ENCODE peak calls at places on chromosomes 16 and 17, in six cellular contexts. W is NCI-H1105, N is RWPE2, G is cerebellum, J is nephron progenitor cell, O is PC-9. R is an unnamed sample.

GRCh38 chr16:80947239-80947638 is 59.4 kb downstream of the CMC2 start:
- DNase-seq in W (no peak), N (no peak), G (no peak), J (no peak), O (no peak), R (no peak)

GRCh38 chr16:78494105-78494504 is 394.7 kb downstream of the WWOX start:
- DNase-seq in W (no peak), N (no peak), G (no peak), J (no peak), O (no peak), R (no peak)

GRCh38 chr16:75732871-75733270 is 6.6 kb upstream of the CPHXL start:
- DNase-seq in W (no peak), N (no peak), G (peak; percentile 6), J (no peak), O (no peak), R (no peak)

GRCh38 chr17:73476890-73477350 is 165.1 kb upstream of the CDC42EP4 start:
- DNase-seq in W (peak; percentile 32), N (no peak), G (no peak), J (no peak), O (no peak), R (no peak)

GRCh38 chr17:50865060-50865867 is 890 bp downstream of the TOB1 start:
- DNase-seq in W (peak; percentile 21), N (no peak), G (peak; percentile 49), J (peak; percentile 64), O (peak; percentile 65), R (peak; percentile 54)

GRCh38 chr17:8147141-8147804 is 4.9 kb downstream of the PER1 start:
- DNase-seq in W (no peak), N (no peak), G (no peak), J (no peak), O (no peak), R (no peak)

GRCh38 chr16:85998868-85999729 is 100.1 kb downstream of the IRF8 start:
- DNase-seq in W (no peak), N (no peak), G (no peak), J (no peak), O (no peak), R (no peak)

GRCh38 chr16:86289304-86289703 is 221.0 kb upstream of the FOXF1 start:
- DNase-seq in W (no peak), N (no peak), G (no peak), J (no peak), O (no peak), R (no peak)

GRCh38 chr17:236641-237405 is 55.4 kb upstream of the DOC2B start:
- DNase-seq in W (no peak), N (peak; percentile 29), G (no peak), J (no peak), O (no peak), R (no peak)

GRCh38 chr17:46782250-46782953 is 36.1 kb downstream of the WNT3 start:
- DNase-seq in W (no peak), N (no peak), G (no peak), J (peak; percentile 38), O (peak; percentile 52), R (peak; percentile 55)

GRCh38 chr17:59069856-59070255 is 36.8 kb downstream of the TRIM37 start:
- DNase-seq in W (no peak), N (no peak), G (no peak), J (no peak), O (no peak), R (no peak)

GRCh38 chr16:88375236-88376052 is 7.3 kb upstream of the ZNF469 start:
- DNase-seq in W (no peak), N (peak; percentile 56), G (no peak), J (no peak), O (no peak), R (no peak)

GRCh38 chr16:16021020-16021419 is 71.6 kb downstream of the ABCC1 start:
- DNase-seq in W (no peak), N (no peak), G (no peak), J (no peak), O (no peak), R (no peak)

GRCh38 chr16:47617732-47618131 is 156.6 kb downstream of the PHKB start:
- DNase-seq in W (no peak), N (no peak), G (no peak), J (no peak), O (no peak), R (no peak)

GRCh38 chr17:6161456-6161855 is 91.3 kb downstream of the WSCD1 start:
- DNase-seq in W (no peak), N (no peak), G (no peak), J (no peak), O (no peak), R (no peak)

GRCh38 chr17:19706791-19707727 is 9.3 kb downstream of the SLC47A2 start:
- DNase-seq in W (peak; percentile 92), N (no peak), G (no peak), J (no peak), O (no peak), R (peak; percentile 45)

GRCh38 chr16:82370282-82370681 is 200.3 kb upstream of the MPHOSPH6 start:
- DNase-seq in W (no peak), N (no peak), G (no peak), J (no peak), O (no peak), R (no peak)

GRCh38 chr17:43356999-43357398 is 41.8 kb upstream of the ARL4D start:
- DNase-seq in W (no peak), N (peak; percentile 85), G (no peak), J (no peak), O (peak; percentile 99), R (peak; percentile 87)

GRCh38 chr17:11240041-11240801 is 792 bp upstream of the SHISA6 start:
- DNase-seq in W (no peak), N (no peak), G (peak; percentile 7), J (peak; percentile 68), O (no peak), R (no peak)

GRCh38 chr16:87657621-87658192 is 55.4 kb downstream of the JPH3 start:
- DNase-seq in W (no peak), N (no peak), G (no peak), J (no peak), O (peak; percentile 62), R (peak; percentile 10)

GRCh38 chr16:81463296-81463890 is 18.8 kb downstream of the CMIP start:
- DNase-seq in W (no peak), N (no peak), G (no peak), J (no peak), O (no peak), R (no peak)

GRCh38 chr16:1940273-1941161 is 2.5 kb downstream of the MSRB1 start:
- DNase-seq in W (no peak), N (no peak), G (no peak), J (no peak), O (no peak), R (no peak)

GRCh38 chr17:78430892-78431691 is 52.6 kb downstream of the PGS1 start:
- DNase-seq in W (no peak), N (no peak), G (no peak), J (no peak), O (no peak), R (no peak)

GRCh38 chr17:65389956-65390355 is 171.5 kb downstream of the AXIN2 start:
- DNase-seq in W (no peak), N (no peak), G (no peak), J (no peak), O (peak; percentile 75), R (peak; percentile 21)

GRCh38 chr16:62543516-62543915 is 507.3 kb upstream of the CDH8 start:
- DNase-seq in W (no peak), N (no peak), G (no peak), J (no peak), O (no peak), R (no peak)

GRCh38 chr16:89655062-89655643 is 2.4 kb downstream of the CHMP1A start:
- DNase-seq in W (no peak), N (no peak), G (no peak), J (no peak), O (no peak), R (no peak)

GRCh38 chr16:29925173-29925804 is 737 bp downstream of the KCTD13 start:
- DNase-seq in W (no peak), N (no peak), G (no peak), J (no peak), O (no peak), R (no peak)

GRCh38 chr16:55001931-55002330 is 71.3 kb downstream of the IRX5 start:
- DNase-seq in W (no peak), N (no peak), G (no peak), J (no peak), O (no peak), R (no peak)

GRCh38 chr16:19118938-19119431 is 5.2 kb downstream of the ITPRIPL2 start:
- DNase-seq in W (no peak), N (no peak), G (no peak), J (no peak), O (peak; percentile 84), R (peak; percentile 95)

GRCh38 chr16:67246081-67246944 is 968 bp downstream of the FHOD1 start:
- DNase-seq in W (peak; percentile 44), N (peak; percentile 98), G (peak; percentile 56), J (peak; percentile 85), O (peak; percentile 87), R (peak; percentile 89)

GRCh38 chr16:35440875-35441274 is 1981.5 kb downstream of the TP53TG3F start:
- DNase-seq in W (no peak), N (no peak), G (no peak), J (no peak), O (no peak), R (no peak)

GRCh38 chr17:61407211-61407911 is 7.7 kb downstream of the TBX2 start:
- DNase-seq in W (no peak), N (peak; percentile 45), G (no peak), J (no peak), O (no peak), R (peak; percentile 65)

GRCh38 chr17:64384253-64385186 is 6.1 kb downstream of the PECAM1 start:
- DNase-seq in W (no peak), N (no peak), G (no peak), J (no peak), O (peak; percentile 92), R (no peak)

GRCh38 chr16:54208262-54208661 is 78.3 kb downstream of the IRX3 start:
- DNase-seq in W (no peak), N (no peak), G (no peak), J (no peak), O (no peak), R (no peak)

GRCh38 chr17:77383613-77384608 is 243.1 kb downstream of the SEC14L1 start:
- DNase-seq in W (peak; percentile 24), N (no peak), G (no peak), J (no peak), O (no peak), R (no peak)

GRCh38 chr17:76266244-76266938 is 1.2 kb downstream of the UBALD2 start:
- DNase-seq in W (no peak), N (no peak), G (no peak), J (no peak), O (no peak), R (no peak)

GRCh38 chr17:74822329-74823175 is 37.1 kb downstream of the GRIN2C start:
- DNase-seq in W (no peak), N (no peak), G (no peak), J (no peak), O (no peak), R (no peak)

GRCh38 chr17:64741924-64742670 is 80.0 kb upstream of the SMURF2 start:
- DNase-seq in W (no peak), N (no peak), G (no peak), J (no peak), O (no peak), R (no peak)

GRCh38 chr17:61770043-61770442 is 93.3 kb downstream of the BRIP1 start:
- DNase-seq in W (no peak), N (no peak), G (no peak), J (no peak), O (no peak), R (no peak)

GRCh38 chr16:86679490-86679889 is 101.1 kb downstream of the FOXL1 start:
- DNase-seq in W (no peak), N (no peak), G (no peak), J (no peak), O (no peak), R (no peak)

R was measured in cardiac muscle cell.